ENCODE peak calls at places on chromosomes 11 and 22, in six cellular contexts. Q, G, X, D, E and C are unnamed samples.

GRCh38 chr11:70483077-70483861 is 84.9 kb downstream of the CTTN start:
- DNase-seq in Q (peak; percentile 58), G (no peak), X (no peak), D (peak; percentile 70), E (peak; percentile 72), C (peak; percentile 98)

GRCh38 chr11:62124186-62125113 is 639 bp downstream of the INCENP start:
- DNase-seq in Q (peak; percentile 77), G (peak; percentile 53), X (peak; percentile 52), D (peak; percentile 30), E (peak; percentile 27), C (peak; percentile 32)

GRCh38 chr11:60932605-60933346 is 8.5 kb downstream of the TMEM132A start:
- DNase-seq in Q (no peak), G (no peak), X (peak; percentile 79), D (no peak), E (no peak), C (no peak)

GRCh38 chr11:77136074-77136473 is 8.0 kb downstream of the MYO7A start:
- DNase-seq in Q (peak; percentile 74), G (no peak), X (no peak), D (no peak), E (peak; percentile 44), C (peak; percentile 53)

GRCh38 chr11:131422491-131422890 is 52.1 kb downstream of the NTM start:
- DNase-seq in Q (no peak), G (no peak), X (no peak), D (no peak), E (no peak), C (no peak)

GRCh38 chr11:31796523-31797226 is 14.4 kb downstream of the PAX6 start:
- DNase-seq in Q (no peak), G (no peak), X (peak; percentile 53), D (no peak), E (no peak), C (no peak)

GRCh38 chr22:20267441-20268288 is 453 bp downstream of the RTN4R start:
- DNase-seq in Q (no peak), G (no peak), X (peak; percentile 81), D (peak; percentile 80), E (no peak), C (no peak)

GRCh38 chr11:57409321-57410100 is 17.4 kb downstream of the SLC43A3 start:
- DNase-seq in Q (no peak), G (no peak), X (no peak), D (no peak), E (no peak), C (no peak)

GRCh38 chr11:18019650-18020049 is 6.8 kb upstream of the SERGEF start:
- DNase-seq in Q (no peak), G (no peak), X (no peak), D (no peak), E (no peak), C (no peak)

GRCh38 chr11:122723106-122723505 is 67.6 kb downstream of the UBASH3B start:
- DNase-seq in Q (no peak), G (no peak), X (no peak), D (no peak), E (no peak), C (no peak)

GRCh38 chr11:86068138-86068861 is 584 bp downstream of the PICALM start:
- DNase-seq in Q (peak; percentile 60), G (peak; percentile 38), X (peak; percentile 65), D (peak; percentile 45), E (no peak), C (no peak)

GRCh38 chr11:57779275-57779674 is 17.7 kb downstream of the CTNND1 start:
- DNase-seq in Q (peak; percentile 76), G (no peak), X (peak; percentile 60), D (no peak), E (no peak), C (peak; percentile 88)

GRCh38 chr11:63761870-63762661 is 6.5 kb downstream of the ZFTA start:
- DNase-seq in Q (no peak), G (no peak), X (peak; percentile 90), D (no peak), E (peak; percentile 13), C (no peak)

GRCh38 chr22:49825944-49826602 is 1.6 kb downstream of the BRD1 start:
- DNase-seq in Q (peak; percentile 81), G (peak; percentile 26), X (no peak), D (no peak), E (peak; percentile 47), C (no peak)

GRCh38 chr11:105245781-105246315 is 106.3 kb upstream of the CARD18 start:
- DNase-seq in Q (no peak), G (no peak), X (no peak), D (no peak), E (peak; percentile 54), C (no peak)

GRCh38 chr11:115154355-115154736 is 349.9 kb downstream of the CADM1 start:
- DNase-seq in Q (no peak), G (no peak), X (no peak), D (no peak), E (no peak), C (no peak)

GRCh38 chr11:69750108-69750850 is 24.9 kb downstream of the FGF4 start:
- DNase-seq in Q (no peak), G (no peak), X (no peak), D (no peak), E (no peak), C (no peak)

GRCh38 chr11:45654242-45654641 is 11.2 kb downstream of the CHST1 start:
- DNase-seq in Q (no peak), G (no peak), X (no peak), D (no peak), E (no peak), C (no peak)

GRCh38 chr11:132914600-132914999 is 617.7 kb downstream of the OPCML start:
- DNase-seq in Q (no peak), G (no peak), X (no peak), D (no peak), E (no peak), C (no peak)

GRCh38 chr11:2097356-2097997 is 41.7 kb downstream of the IGF2 start:
- DNase-seq in Q (peak; percentile 81), G (no peak), X (peak; percentile 92), D (peak; percentile 37), E (peak; percentile 94), C (no peak)

GRCh38 chr11:10351435-10351767 is 46.5 kb downstream of the ADM start:
- DNase-seq in Q (no peak), G (no peak), X (no peak), D (peak; percentile 17), E (no peak), C (no peak)

GRCh38 chr11:65417702-65418430 is 4.7 kb upstream of the NEAT1 start:
- DNase-seq in Q (peak; percentile 69), G (no peak), X (no peak), D (no peak), E (peak; percentile 19), C (peak; percentile 17)

GRCh38 chr11:134555510-134555909 is 143.5 kb upstream of the B3GAT1 start:
- DNase-seq in Q (no peak), G (no peak), X (no peak), D (no peak), E (no peak), C (no peak)

DNA sequence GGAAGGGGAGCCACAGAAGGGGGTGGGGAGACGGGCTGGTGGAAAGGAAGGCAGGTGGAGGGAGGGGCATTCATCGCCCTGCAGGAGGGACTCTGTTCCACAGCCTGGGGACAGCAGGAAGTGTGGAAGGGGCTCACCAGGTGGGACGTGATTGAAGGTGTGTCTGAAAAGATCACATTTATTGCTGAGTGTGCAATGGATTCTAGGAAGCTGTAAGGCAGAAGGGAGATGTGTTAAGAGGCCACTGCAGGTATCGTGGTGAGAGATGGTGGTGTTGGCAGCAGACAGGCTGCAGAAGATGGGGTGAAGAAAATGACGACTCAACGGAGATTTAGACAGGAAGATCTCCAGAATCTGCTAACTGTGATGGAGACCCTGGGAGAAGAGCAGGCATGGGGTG is 537.4 kb downstream of the MN1 start:
- DNase-seq in Q (no peak), G (no peak), X (no peak), D (no peak), E (no peak), C (no peak)
- TF ChIP-seq EZH2 in Q (no peak), G (no peak), X (no peak), D (no peak), E (no peak), C (no peak)

GRCh38 chr11:75286826-75287465 is 46.4 kb downstream of the TPBGL start:
- DNase-seq in Q (peak; percentile 70), G (no peak), X (no peak), D (no peak), E (no peak), C (no peak)
- H4K20me1 ChIP-seq in Q (no peaks in the 10 kb centered on the region), G (no peaks in the 10 kb centered on the region), X (no peaks in the 10 kb centered on the region), D (peaks cover 5% of the 10 kb centered on the region), E (no peaks in the 10 kb centered on the region), C (no peaks in the 10 kb centered on the region)

GRCh38 chr22:17368144-17368726 is 1.0 kb upstream of the CECR2 start:
- DNase-seq in Q (peak; percentile 7), G (no peak), X (no peak), D (no peak), E (no peak), C (no peak)

GRCh38 chr22:17370036-17370765 is 941 bp downstream of the CECR2 start:
- DNase-seq in Q (no peak), G (no peak), X (peak; percentile 76), D (no peak), E (peak; percentile 11), C (no peak)

GRCh38 chr22:17369553-17370035 is 334 bp downstream of the CECR2 start:
- DNase-seq in Q (peak; percentile 4), G (peak; percentile 41), X (peak; percentile 88), D (peak; percentile 17), E (peak; percentile 48), C (no peak)

GRCh38 chr22:17370766-17371181 is 1.5 kb downstream of the CECR2 start:
- DNase-seq in Q (no peak), G (no peak), X (no peak), D (no peak), E (peak; percentile 19), C (no peak)

DNA sequence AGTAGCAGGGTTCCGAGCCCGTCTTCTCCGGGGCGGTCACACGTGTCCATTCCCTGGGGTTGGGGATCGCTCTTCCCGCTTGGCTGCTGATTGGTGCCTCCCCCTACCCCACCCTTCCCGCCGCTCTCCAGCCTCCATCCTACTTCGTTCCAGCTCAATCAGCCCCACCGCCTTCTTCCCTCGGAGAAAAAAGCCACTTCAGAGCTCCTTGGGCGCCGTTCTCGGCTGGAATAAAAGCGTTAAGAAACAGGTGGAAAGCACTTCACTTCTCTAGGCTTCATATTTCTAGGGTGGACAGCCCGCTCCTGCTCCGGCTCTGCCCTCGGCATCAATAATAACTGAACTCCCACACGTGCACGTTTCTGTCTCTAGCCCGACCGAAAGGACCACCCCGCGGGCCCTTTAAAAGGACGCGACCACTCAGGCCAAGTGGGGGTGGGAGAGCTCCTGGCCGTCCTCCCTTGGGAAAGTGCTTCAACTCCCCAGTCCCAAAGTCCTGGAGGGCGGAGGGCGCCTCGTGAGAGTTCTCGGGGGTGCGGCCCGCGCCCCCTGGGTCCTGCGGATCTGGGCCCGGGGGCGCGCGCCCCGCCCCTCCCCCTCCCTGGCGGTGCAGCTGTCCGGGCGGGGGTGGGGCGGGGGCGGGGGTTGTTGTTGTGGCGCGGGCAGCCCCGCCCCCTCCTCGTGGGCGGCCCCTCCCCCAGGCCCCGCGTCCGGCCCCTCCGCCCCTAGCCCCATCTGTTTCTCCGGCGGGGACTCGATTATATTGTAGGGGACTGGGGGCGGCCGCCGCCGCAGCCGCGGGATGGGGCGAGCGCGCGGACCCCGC is at the start of gene CECR2:
- DNase-seq in Q (no peak), G (peak; percentile 42), X (peak; percentile 95), D (peak; percentile 86), E (peak; percentile 61), C (no peak)
- TF ChIP-seq EZH2 in Q (no peak), G (no peak), X (no peak), D (no peak), E (peak; percentile 82), C (no peak)

DNA sequence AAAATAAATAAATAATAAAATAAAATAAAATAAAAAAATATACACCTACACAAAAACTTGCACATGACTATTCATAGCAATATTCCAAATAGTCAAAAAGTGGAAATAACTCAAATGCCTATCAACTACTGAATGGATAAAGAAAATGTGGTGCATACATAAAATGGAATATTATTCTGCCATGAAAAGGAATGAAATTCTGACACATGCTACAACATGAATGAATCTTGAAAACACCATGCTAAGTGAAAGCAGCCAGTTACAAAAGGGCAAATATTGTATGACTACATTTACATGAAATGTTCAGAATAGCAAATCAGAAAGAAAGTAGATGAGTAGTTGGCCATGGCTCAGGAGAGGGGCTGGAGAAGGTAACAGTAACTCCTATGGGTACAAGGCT is 46.3 kb downstream of the MICAL3 start:
- DNase-seq in Q (no peak), G (no peak), X (no peak), D (no peak), E (no peak), C (no peak)
- H4K20me1 ChIP-seq in Q (no peaks in the 10 kb centered on the region), G (no peaks in the 10 kb centered on the region), X (peaks cover 42% of the 10 kb centered on the region), D (peaks cover 11% of the 10 kb centered on the region), E (no peaks in the 10 kb centered on the region), C (no peaks in the 10 kb centered on the region)